ENCODE peak calls at places on chromosomes 16 and 17, in eight cellular contexts. Y, Q, X, D, T, O, K and P are unnamed samples.

GRCh38 chr16:79601092-79601977 is 798 bp upstream of the MAF start:
- DNase-seq in D (peak; percentile 19), O (peak; percentile 90), Y (peak; percentile 83), K (no peak), X (peak; percentile 48), T (no peak), Q (no peak), P (no peak)

GRCh38 chr17:32127156-32127897 is 15.0 kb upstream of the RHOT1 start:
- DNase-seq in Q (peak; percentile 54), T (no peak), D (peak; percentile 87), Y (peak; percentile 93), K (peak; percentile 80), O (peak; percentile 94), X (peak; percentile 84), P (peak; percentile 53)

GRCh38 chr17:77366206-77366557 is 225.4 kb downstream of the SEC14L1 start:
- DNase-seq in T (no peak), Y (peak; percentile 57), D (no peak), O (no peak), X (no peak), K (no peak), Q (peak; percentile 46), P (no peak)

GRCh38 chr17:18315498-18316360 is 636 bp downstream of the SMCR8 start:
- DNase-seq in K (peak; percentile 32), D (no peak), T (no peak), Y (peak; percentile 38), X (no peak), Q (peak; percentile 7), O (no peak), P (no peak)

GRCh38 chr17:74271902-74272563 is 2.0 kb upstream of the DNAI2 start:
- DNase-seq in T (no peak), Q (no peak), X (no peak), O (peak; percentile 74), K (no peak), D (no peak), Y (peak; percentile 75), P (no peak)

GRCh38 chr17:61251939-61252865 is 147.4 kb upstream of the TBX2 start:
- DNase-seq in K (peak; percentile 50), Q (peak; percentile 99), Y (peak; percentile 95), X (peak; percentile 60), O (peak; percentile 91), T (no peak), D (no peak), P (peak; percentile 21)

GRCh38 chr17:46841561-46842379 is 9.6 kb upstream of the WNT9B start:
- DNase-seq in X (no peak), K (no peak), Y (no peak), T (no peak), Q (no peak), D (peak; percentile 54), O (peak; percentile 89), P (no peak)

GRCh38 chr17:27760069-27760885 is 40.1 kb downstream of the NOS2 start:
- DNase-seq in T (peak; percentile 34), O (peak; percentile 73), X (peak; percentile 39), Q (peak; percentile 14), D (peak; percentile 45), K (peak; percentile 56), Y (no peak), P (no peak)

GRCh38 chr16:82761858-82762257 is 135.1 kb downstream of the CDH13 start:
- DNase-seq in Q (peak; percentile 38), Y (no peak), K (no peak), O (no peak), X (no peak), D (no peak), T (no peak), P (no peak)

GRCh38 chr17:70499067-70499786 is 329.9 kb downstream of the KCNJ2 start:
- DNase-seq in O (no peak), T (no peak), Y (no peak), K (no peak), D (no peak), X (no peak), Q (no peak), P (no peak)

GRCh38 chr16:79864781-79865391 is 264.3 kb upstream of the MAF start:
- DNase-seq in T (no peak), D (no peak), X (no peak), O (no peak), Q (no peak), K (no peak), Y (no peak), P (no peak)

GRCh38 chr17:61583242-61583641 is 7.8 kb downstream of the NACA2 start:
- DNase-seq in D (peak; percentile 73), Y (no peak), O (no peak), T (no peak), Q (peak; percentile 83), X (no peak), K (no peak), P (no peak)

GRCh38 chr16:86567701-86568571 is 1.3 kb downstream of the FOXC2 start:
- DNase-seq in Y (no peak), X (no peak), Q (peak; percentile 39), K (no peak), T (no peak), O (peak; percentile 85), D (no peak), P (no peak)

GRCh38 chr16:65094009-65094408 is 27.9 kb downstream of the CDH11 start:
- DNase-seq in K (no peak), Q (no peak), D (no peak), X (no peak), Y (no peak), O (no peak), T (no peak), P (no peak)

GRCh38 chr16:88804552-88805339 is 1.2 kb downstream of the CDT1 start:
- DNase-seq in T (no peak), Q (no peak), Y (no peak), O (peak; percentile 81), K (no peak), X (no peak), D (peak; percentile 36), P (no peak)

GRCh38 chr17:65362826-65363225 is 198.6 kb downstream of the AXIN2 start:
- DNase-seq in X (no peak), D (no peak), T (no peak), K (no peak), Q (peak; percentile 17), O (no peak), Y (no peak), P (no peak)

GRCh38 chr17:46191332-46192210 is 1.7 kb downstream of the KANSL1 start:
- DNase-seq in K (no peak), O (no peak), T (no peak), Y (no peak), D (peak; percentile 97), Q (no peak), X (peak; percentile 25), P (no peak)

GRCh38 chr16:25012525-25012991 is 2.6 kb downstream of the ARHGAP17 start:
- DNase-seq in T (no peak), D (no peak), Q (peak; percentile 76), K (no peak), X (no peak), Y (no peak), O (no peak), P (no peak)

GRCh38 chr16:65278874-65279273 is 157.0 kb upstream of the CDH11 start:
- DNase-seq in K (no peak), X (no peak), O (no peak), T (no peak), Q (no peak), Y (no peak), D (no peak), P (no peak)

GRCh38 chr16:78560997-78561396 is 461.5 kb downstream of the WWOX start:
- DNase-seq in K (no peak), X (no peak), T (no peak), Q (no peak), Y (no peak), O (no peak), D (no peak), P (no peak)

GRCh38 chr17:48615963-48616718 is 1.0 kb upstream of the HOXB8 start:
- DNase-seq in D (no peak), Q (no peak), X (no peak), Y (no peak), T (no peak), O (no peak), K (no peak), P (no peak)
- H3K4me3 ChIP-seq in D (no peak overlapping the region), Q (no peak overlapping the region), X (no peak overlapping the region), Y (no peak overlapping the region), T (no peak overlapping the region), O (no peak overlapping the region), K (peak overlapping the region; percentile 65), P (no peak overlapping the region)

DNA sequence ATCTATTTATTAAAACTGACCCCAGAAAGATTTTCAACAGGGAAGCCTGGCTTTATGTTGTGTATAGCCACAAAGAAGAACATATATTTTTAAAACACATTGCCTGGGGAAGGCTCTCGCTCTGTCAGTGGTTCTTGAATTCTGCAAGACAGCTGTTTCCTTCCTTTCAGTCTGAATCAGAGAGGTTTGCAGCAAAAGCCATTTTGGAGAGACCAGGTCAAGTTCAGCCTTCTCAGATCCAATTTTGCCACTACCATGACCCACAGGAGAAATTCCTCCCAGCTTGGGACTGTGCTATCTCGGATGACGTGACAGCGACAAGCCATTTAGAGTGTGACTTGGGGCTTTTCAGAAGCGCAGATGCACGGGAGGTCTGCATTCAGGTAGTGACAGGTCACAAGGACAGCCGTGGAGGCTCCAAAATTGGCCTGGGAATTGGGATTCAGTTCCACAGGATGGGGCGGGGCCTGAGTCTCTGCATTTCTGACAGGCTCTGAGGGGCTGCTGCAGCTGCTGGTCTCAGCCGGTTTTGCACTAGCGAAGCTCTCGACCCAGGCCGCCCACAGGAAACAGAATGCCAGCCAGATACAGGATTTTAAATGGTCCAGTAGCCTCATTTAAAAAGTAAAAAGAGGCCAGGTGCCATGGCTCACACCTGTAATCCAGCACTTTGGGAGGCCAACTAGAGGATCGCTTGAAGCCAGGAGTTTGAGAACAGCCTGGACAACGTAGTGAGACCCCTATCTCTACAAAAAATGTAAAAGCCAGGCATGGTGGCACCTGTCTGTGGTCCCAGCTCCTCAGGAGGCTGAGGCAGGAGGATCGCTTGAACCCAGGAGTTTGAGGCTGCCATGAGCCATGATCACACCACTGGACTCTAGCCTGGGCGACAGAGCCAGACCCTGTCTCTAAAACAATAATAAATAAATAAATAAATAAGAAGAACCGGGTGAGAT is 196.6 kb upstream of the CIBAR2 start:
- DNase-seq in D (no peak), K (peak; percentile 74), X (no peak), O (no peak), T (no peak), Q (no peak), Y (no peak), P (no peak)
- H3K4me1 ChIP-seq in D (peaks cover 7% of the 10 kb centered on the region), K (no peaks in the 10 kb centered on the region), X (no peaks in the 10 kb centered on the region), O (peaks cover 54% of the 10 kb centered on the region), T (peaks cover 7% of the 10 kb centered on the region), Q (peaks cover 13% of the 10 kb centered on the region), Y (no peaks in the 10 kb centered on the region), P (peaks cover 37% of the 10 kb centered on the region)

GRCh38 chr17:42677921-42678781 is 1.4 kb upstream of the PLEKHH3 start:
- DNase-seq in O (peak; percentile 98), Q (peak; percentile 73), D (peak; percentile 99), K (peak; percentile 82), Y (peak; percentile 96), T (no peak), X (peak; percentile 70), P (peak; percentile 63)
- TF ChIP-seq POLR2A in O (peak; percentile 54), Q (peak; percentile 30), D (peak; percentile 66), K (peak; percentile 52), Y (peak; percentile 39), T (no peak), X (peak; percentile 39), P (peak; percentile 47)

DNA sequence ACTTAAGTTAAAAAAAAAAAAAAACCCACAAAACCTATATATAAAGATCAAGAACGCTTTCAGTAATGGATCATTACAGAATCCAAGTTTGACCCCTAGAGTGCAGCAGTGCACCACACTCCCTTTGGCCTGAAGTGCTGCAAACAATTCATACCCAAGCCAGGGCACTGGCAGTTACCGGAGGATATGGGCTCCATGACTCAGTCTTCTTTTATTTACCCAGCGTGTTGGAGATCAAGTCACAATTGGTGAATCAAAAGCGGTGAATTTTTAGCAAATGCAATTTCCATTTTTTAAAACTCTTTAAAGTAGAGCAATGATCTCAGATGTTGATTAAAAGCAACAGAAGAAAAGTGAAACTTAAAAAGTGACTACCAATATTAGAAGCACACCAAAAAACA is 46.5 kb downstream of the ZNF652 start:
- DNase-seq in K (peak; percentile 72), Q (peak; percentile 91), X (peak; percentile 84), O (no peak), T (peak; percentile 31), D (peak; percentile 97), Y (peak; percentile 89), P (peak; percentile 14)
- H3K4me3 ChIP-seq in K (no peak overlapping the region), Q (no peak overlapping the region), X (no peak overlapping the region), O (no peak overlapping the region), T (no peak overlapping the region), D (no peak overlapping the region), Y (no peak overlapping the region), P (no peak overlapping the region)